ENCODE peak calls at places on chromosomes 16 and 17, in ten cellular contexts. A is substantia nigra; S is transverse colon; E is stomach; T is tibial nerve; U is SK-N-MC; L is prostate gland; R is CD8-positive, alpha-beta T cell; B is neural progenitor cell; X is Peyer's patch. P is an unnamed sample.

GRCh38 chr16:12944300-12944699 is 42.9 kb downstream of the SHISA9 start:
- DNase-seq in A (no peak), S (no peak), E (no peak), T (no peak), U (no peak), L (no peak), R (no peak), B (no peak), X (no peak), P (no peak)

GRCh38 chr16:51524555-51525373 is 373.7 kb upstream of the SALL1 start:
- DNase-seq in A (peak; percentile 21), S (no peak), E (no peak), T (no peak), U (no peak), L (no peak), R (no peak), B (no peak), X (no peak), P (no peak)

GRCh38 chr17:34254651-34255380 is at the start of gene CCL2:
- DNase-seq in A (peak; percentile 46), S (peak; percentile 50), E (peak; percentile 33), T (peak; percentile 65), U (no peak), L (peak; percentile 73), R (no peak), B (peak; percentile 73), X (no peak), P (no peak)

GRCh38 chr16:30335598-30336474 is 19.3 kb downstream of the CD2BP2 start:
- DNase-seq in A (peak; percentile 33), S (peak; percentile 37), E (no peak), T (no peak), U (no peak), L (no peak), R (no peak), B (no peak), X (no peak), P (no peak)

GRCh38 chr17:73546770-73547345 is 97.4 kb downstream of the SDK2 start:
- DNase-seq in A (no peak), S (peak; percentile 70), E (peak; percentile 39), T (no peak), U (no peak), L (peak; percentile 31), R (peak; percentile 6), B (peak; percentile 70), X (peak; percentile 60), P (peak; percentile 18)

GRCh38 chr17:19363460-19364035 is 1.0 kb upstream of the B9D1 start:
- DNase-seq in A (no peak), S (no peak), E (no peak), T (no peak), U (no peak), L (no peak), R (no peak), B (no peak), X (no peak), P (no peak)

GRCh38 chr17:74736423-74737298 is at the start of gene RAB37:
- DNase-seq in A (no peak), S (peak; percentile 59), E (peak; percentile 54), T (no peak), U (no peak), L (no peak), R (peak; percentile 48), B (peak; percentile 74), X (peak; percentile 70), P (no peak)

GRCh38 chr16:73384561-73384960 is 336.6 kb upstream of the ZFHX3 start:
- DNase-seq in A (no peak), S (no peak), E (no peak), T (no peak), U (no peak), L (no peak), R (no peak), B (no peak), X (no peak), P (no peak)

GRCh38 chr17:17044846-17045561 is 2.7 kb downstream of the MPRIP start:
- DNase-seq in A (no peak), S (no peak), E (peak; percentile 26), T (no peak), U (no peak), L (no peak), R (no peak), B (no peak), X (peak; percentile 51), P (no peak)

GRCh38 chr16:8173111-8173644 is 417.1 kb downstream of the TMEM114 start:
- DNase-seq in A (peak; percentile 65), S (peak; percentile 68), E (peak; percentile 71), T (no peak), U (peak; percentile 6), L (peak; percentile 17), R (no peak), B (peak; percentile 92), X (peak; percentile 77), P (peak; percentile 85)

GRCh38 chr17:48510761-48511604 is 19.8 kb downstream of the HOXB1 start:
- DNase-seq in A (no peak), S (no peak), E (no peak), T (no peak), U (no peak), L (no peak), R (no peak), B (no peak), X (no peak), P (no peak)

GRCh38 chr16:52439171-52439701 is 107.7 kb downstream of the TOX3 start:
- DNase-seq in A (no peak), S (no peak), E (no peak), T (no peak), U (no peak), L (no peak), R (no peak), B (no peak), X (no peak), P (no peak)

GRCh38 chr17:29930399-29931010 is 477 bp upstream of the SSH2 start:
- DNase-seq in A (no peak), S (peak; percentile 13), E (no peak), T (no peak), U (no peak), L (peak; percentile 4), R (no peak), B (peak; percentile 79), X (peak; percentile 49), P (peak; percentile 57)

GRCh38 chr16:51151435-51151950 is 423 bp upstream of the SALL1 start:
- DNase-seq in A (peak; percentile 97), S (peak; percentile 23), E (peak; percentile 39), T (no peak), U (no peak), L (no peak), R (no peak), B (peak; percentile 97), X (no peak), P (peak; percentile 92)

DNA sequence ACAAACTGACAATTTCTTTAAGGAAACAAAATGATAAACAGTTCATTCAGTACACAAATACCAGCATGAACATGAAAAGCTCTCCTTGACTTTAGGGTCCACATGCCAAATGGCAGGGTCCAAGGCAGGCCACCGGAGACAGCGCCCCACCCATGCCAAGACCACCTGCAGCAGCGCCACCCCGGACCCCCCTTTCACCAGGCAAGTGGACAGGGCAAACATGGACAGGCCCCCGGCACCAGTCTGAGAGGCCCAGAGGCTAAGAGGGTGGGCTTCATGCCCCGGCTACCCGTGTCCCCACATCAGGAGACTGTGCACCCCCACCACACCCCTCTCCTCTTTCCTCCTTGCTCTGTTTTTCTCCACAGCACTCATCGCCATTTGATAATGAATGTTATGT is 14.7 kb upstream of the ASGR2 start:
- DNase-seq in A (no peak), S (no peak), E (no peak), T (no peak), U (no peak), L (no peak), R (no peak), B (no peak), X (no peak), P (no peak)
- H3K27ac ChIP-seq in A (no peak overlapping the region), S (no peak overlapping the region), E (no peak overlapping the region), T (no peak overlapping the region), U (no peak overlapping the region), L (no peak overlapping the region), R (no peak overlapping the region), B (no peak overlapping the region), X (no peak overlapping the region), P (no peak overlapping the region)

GRCh38 chr17:59375858-59376257 is 44.4 kb downstream of the YPEL2 start:
- DNase-seq in A (no peak), S (no peak), E (no peak), T (no peak), U (no peak), L (no peak), R (no peak), B (no peak), X (no peak), P (no peak)
- H3K27ac ChIP-seq in A (peak overlapping the region; percentile 99), S (peak overlapping the region; percentile 89), E (peak overlapping the region; percentile 95), T (peak overlapping the region; percentile 97), U (no peak overlapping the region), L (no peak overlapping the region), R (no peak overlapping the region), B (no peak overlapping the region), X (no peak overlapping the region), P (no peak overlapping the region)

DNA sequence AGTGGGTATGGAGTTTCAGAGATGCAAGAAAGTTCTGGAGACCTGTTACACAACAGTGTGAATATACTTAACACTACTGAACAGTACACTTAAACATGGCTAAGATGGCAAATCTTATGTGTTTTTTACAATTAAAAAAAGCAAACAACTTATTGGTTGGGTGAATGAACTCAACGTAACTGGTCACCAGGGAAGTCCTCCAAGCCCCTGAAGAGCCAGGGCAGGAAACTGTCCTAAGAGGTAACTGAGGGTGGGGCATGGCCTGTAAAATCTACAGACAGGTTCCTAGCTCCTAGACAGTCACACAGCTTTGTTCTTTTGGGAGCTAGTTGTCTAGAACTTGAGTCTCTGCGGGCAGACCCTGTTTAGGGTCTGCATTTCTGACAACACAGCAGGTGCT is 10.3 kb downstream of the CSF3 start:
- DNase-seq in A (no peak), S (no peak), E (no peak), T (no peak), U (no peak), L (no peak), R (no peak), B (no peak), X (no peak), P (no peak)
- H3K27ac ChIP-seq in A (no peak overlapping the region), S (no peak overlapping the region), E (no peak overlapping the region), T (no peak overlapping the region), U (no peak overlapping the region), L (peak overlapping the region; percentile 5), R (no peak overlapping the region), B (no peak overlapping the region), X (no peak overlapping the region), P (no peak overlapping the region)

DNA sequence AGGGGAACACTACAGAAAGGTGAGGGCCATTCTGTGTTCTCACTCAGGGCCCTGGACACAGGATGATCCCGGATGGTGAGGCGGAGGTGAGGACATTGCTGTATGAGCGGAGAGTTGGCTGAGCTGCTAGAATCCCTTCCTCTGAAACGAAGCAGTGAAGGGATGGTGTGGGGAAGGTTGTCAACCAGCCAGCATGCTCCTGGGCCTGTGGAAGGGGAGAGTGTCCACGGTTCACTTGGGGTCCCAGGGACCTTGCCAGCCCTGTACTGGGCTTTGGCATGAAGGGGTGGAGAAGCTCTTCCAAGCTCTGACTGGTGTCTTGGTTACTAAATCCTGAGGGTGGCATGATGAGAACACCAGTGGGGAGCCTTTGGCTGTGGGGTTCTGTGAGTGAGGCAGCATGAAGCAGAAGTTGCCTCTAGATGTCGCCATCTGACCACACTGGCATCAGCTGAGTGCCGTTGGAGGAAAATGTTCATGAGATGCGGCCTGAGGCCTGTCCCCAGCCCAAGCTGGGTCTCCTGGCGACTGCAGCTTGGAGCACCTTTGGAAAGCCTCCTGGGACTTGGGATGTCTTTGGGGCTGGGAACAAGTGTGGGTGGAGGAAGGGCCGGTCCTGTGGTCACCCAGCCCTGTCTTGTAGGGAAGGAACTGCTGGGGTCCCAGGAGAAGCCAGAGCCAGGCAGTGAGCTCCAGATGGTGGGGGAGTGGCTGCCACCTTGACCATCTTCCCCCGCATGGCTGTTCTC is 14.8 kb downstream of the PDP2 start:
- DNase-seq in A (peak; percentile 63), S (peak; percentile 82), E (peak; percentile 73), T (peak; percentile 40), U (no peak), L (peak; percentile 34), R (peak; percentile 34), B (peak; percentile 79), X (peak; percentile 75), P (peak; percentile 48)
- H3K27ac ChIP-seq in A (no peak overlapping the region), S (peak overlapping the region; percentile 78), E (no peak overlapping the region), T (no peak overlapping the region), U (no peak overlapping the region), L (no peak overlapping the region), R (no peak overlapping the region), B (no peak overlapping the region), X (peak overlapping the region; percentile 54), P (no peak overlapping the region)